ENCODE peak calls at places on chromosome 7, in nine cellular contexts. M is heart right ventricle, P is fibroblast of lung, K is HCT116, D is HepG2, I is astrocyte, X is GM23248, L is IMR-90, E is tibial artery. Q is an unnamed sample. For H3K4me1, the result is how much of the 10 kb centered on the place peaks cover.

GRCh38 chr7:4931932-4932331 is 27.1 kb downstream of the MMD2 start:
- DNase-seq in K (peak), L (no peak), M (no peak), I (no peak), E (no peak), P (no peak), D (peak), X (no peak), Q (no peak)

GRCh38 chr7:34153680-34154270 is 248.4 kb downstream of the BMPER start:
- DNase-seq in E (no peak), D (no peak), M (no peak), X (peak), L (peak), I (no peak), P (peak), K (no peak), Q (no peak)

GRCh38 chr7:593324-594115 is 73.9 kb upstream of the PDGFA start:
- DNase-seq in M (peak), X (no peak), E (no peak), K (no peak), D (no peak), L (no peak), P (no peak), I (no peak), Q (no peak)

GRCh38 chr7:20779041-20779440 is 7.6 kb downstream of the SP8 start:
- DNase-seq in E (no peak), D (no peak), P (no peak), I (no peak), M (no peak), K (no peak), X (no peak), L (no peak), Q (no peak)

GRCh38 chr7:29810297-29810696 is 4.0 kb downstream of the WIPF3 start:
- DNase-seq in M (no peak), K (no peak), E (no peak), P (no peak), L (no peak), I (no peak), X (no peak), D (no peak), Q (no peak)

GRCh38 chr7:136953386-136953785 is 84.9 kb downstream of the CHRM2 start:
- DNase-seq in K (no peak), M (no peak), I (peak), E (no peak), X (peak), L (peak), P (peak), D (no peak), Q (no peak)

GRCh38 chr7:92260248-92260781 is 14.5 kb downstream of the ANKIB1 start:
- DNase-seq in K (peak), X (peak), I (peak), E (no peak), D (no peak), P (peak), L (peak), M (no peak), Q (no peak)

GRCh38 chr7:95473276-95473985 is 12.3 kb upstream of the ASB4 start:
- DNase-seq in E (no peak), I (no peak), X (no peak), P (no peak), M (no peak), L (no peak), K (no peak), D (no peak), Q (no peak)

GRCh38 chr7:28407643-28408042 is 4.7 kb upstream of the CREB5 start:
- DNase-seq in X (peak), M (no peak), P (peak), K (no peak), L (peak), E (peak), I (peak), D (no peak), Q (no peak)

GRCh38 chr7:35985126-35985754 is 167.8 kb upstream of the EEPD1 start:
- DNase-seq in K (peak), P (peak), D (peak), E (peak), X (peak), I (peak), L (peak), M (peak), Q (peak)

GRCh38 chr7:38385682-38386081 is 112.2 kb upstream of the TARP start:
- DNase-seq in I (no peak), L (no peak), P (no peak), E (no peak), M (no peak), X (no peak), D (no peak), K (no peak), Q (no peak)

GRCh38 chr7:47300472-47301021 is 281.4 kb downstream of the TNS3 start:
- DNase-seq in E (no peak), K (no peak), L (no peak), D (no peak), X (no peak), P (no peak), I (no peak), M (no peak), Q (no peak)

GRCh38 chr7:110766874-110767273 is 324.1 kb upstream of the LRRN3 start:
- DNase-seq in M (no peak), I (no peak), K (no peak), D (no peak), L (no peak), P (no peak), X (no peak), E (no peak), Q (no peak)

GRCh38 chr7:133688483-133689239 is 435.8 kb downstream of the EXOC4 start:
- DNase-seq in I (peak), L (peak), D (no peak), E (no peak), K (no peak), M (no peak), X (peak), P (no peak), Q (no peak)

GRCh38 chr7:140316165-140316661 is 82.1 kb downstream of the SLC37A3 start:
- DNase-seq in P (peak), I (peak), L (peak), X (peak), D (no peak), K (peak), E (peak), M (peak), Q (no peak)

DNA sequence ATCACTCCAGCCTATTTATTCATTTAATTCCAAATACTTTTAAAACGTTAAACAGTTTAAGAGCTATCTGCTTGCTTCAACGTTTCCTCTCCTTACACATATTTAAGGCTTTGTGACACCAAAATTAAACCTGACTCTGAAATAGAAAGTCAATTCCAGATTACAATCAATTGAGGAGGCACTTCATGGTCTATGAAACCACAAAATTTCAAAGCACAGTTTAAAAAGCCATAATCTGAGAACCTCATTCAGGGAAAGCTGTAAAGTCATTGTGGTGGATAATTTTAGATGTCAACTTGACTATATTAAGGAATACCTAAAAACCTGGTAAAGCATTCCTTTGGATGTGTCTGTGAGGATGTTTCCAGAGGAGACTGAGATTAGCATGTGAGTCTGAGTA is 6.2 kb downstream of the SNX13 start:
- DNase-seq in L (no peak), X (no peak), M (no peak), E (no peak), P (no peak), I (peak), D (no peak), K (no peak), Q (no peak)
- H3K4me3 ChIP-seq in L (no peak), X (no peak), M (no peak), E (no peak), P (no peak), I (no peak), D (no peak), K (no peak), Q (no peak)

GRCh38 chr7:10798044-10798443 is 175.6 kb upstream of the PHF14 start:
- DNase-seq in L (no peak), K (no peak), P (no peak), E (no peak), M (no peak), D (no peak), I (peak), X (no peak), Q (no peak)
- H3K27ac ChIP-seq in L (no peak), K (no peak), P (no peak), E (no peak), M (no peak), D (no peak), I (no peak), X (no peak), Q (no peak)

GRCh38 chr7:100390286-100391028 is 17.2 kb downstream of the PILRA start:
- DNase-seq in E (no peak), D (no peak), K (no peak), P (no peak), I (no peak), M (no peak), L (no peak), X (no peak), Q (no peak)
- H3K4me1 ChIP-seq in E (under half), D (under half), K (under half), P (under half), I (under half), M (under half), L (under half), X (under half), Q (under half)

GRCh38 chr7:155808551-155809331 is 3.5 kb downstream of the SHH start:
- DNase-seq in I (no peak), L (no peak), D (peak), X (no peak), E (no peak), M (no peak), P (no peak), K (no peak), Q (no peak)
- H3K4me3 ChIP-seq in I (no peak), L (no peak), D (peak), X (no peak), E (peak), M (peak), P (no peak), K (no peak), Q (no peak)

GRCh38 chr7:157309990-157310668 is 26.7 kb upstream of the DNAJB6 start:
- DNase-seq in X (peak), M (no peak), P (peak), D (peak), I (peak), K (peak), E (no peak), L (peak), Q (no peak)

GRCh38 chr7:157310676-157311185 is 26.1 kb upstream of the DNAJB6 start:
- DNase-seq in M (no peak), L (peak), K (no peak), E (no peak), P (no peak), X (no peak), I (no peak), D (no peak), Q (no peak)

GRCh38 chr7:157318015-157318706 is 18.6 kb upstream of the DNAJB6 start:
- DNase-seq in P (no peak), X (peak), E (peak), M (no peak), K (no peak), L (peak), I (peak), D (no peak), Q (no peak)

GRCh38 chr7:157312941-157313340 is 23.9 kb upstream of the DNAJB6 start:
- DNase-seq in D (no peak), I (no peak), K (no peak), X (no peak), M (no peak), L (no peak), E (no peak), P (no peak), Q (no peak)

GRCh38 chr7:157313645-157314044 is 23.2 kb upstream of the DNAJB6 start:
- DNase-seq in E (no peak), D (no peak), X (no peak), K (no peak), I (no peak), M (no peak), P (no peak), L (no peak), Q (no peak)
- H3K27ac ChIP-seq in E (no peak), D (no peak), X (no peak), K (no peak), I (no peak), M (no peak), P (no peak), L (no peak), Q (no peak)

DNA sequence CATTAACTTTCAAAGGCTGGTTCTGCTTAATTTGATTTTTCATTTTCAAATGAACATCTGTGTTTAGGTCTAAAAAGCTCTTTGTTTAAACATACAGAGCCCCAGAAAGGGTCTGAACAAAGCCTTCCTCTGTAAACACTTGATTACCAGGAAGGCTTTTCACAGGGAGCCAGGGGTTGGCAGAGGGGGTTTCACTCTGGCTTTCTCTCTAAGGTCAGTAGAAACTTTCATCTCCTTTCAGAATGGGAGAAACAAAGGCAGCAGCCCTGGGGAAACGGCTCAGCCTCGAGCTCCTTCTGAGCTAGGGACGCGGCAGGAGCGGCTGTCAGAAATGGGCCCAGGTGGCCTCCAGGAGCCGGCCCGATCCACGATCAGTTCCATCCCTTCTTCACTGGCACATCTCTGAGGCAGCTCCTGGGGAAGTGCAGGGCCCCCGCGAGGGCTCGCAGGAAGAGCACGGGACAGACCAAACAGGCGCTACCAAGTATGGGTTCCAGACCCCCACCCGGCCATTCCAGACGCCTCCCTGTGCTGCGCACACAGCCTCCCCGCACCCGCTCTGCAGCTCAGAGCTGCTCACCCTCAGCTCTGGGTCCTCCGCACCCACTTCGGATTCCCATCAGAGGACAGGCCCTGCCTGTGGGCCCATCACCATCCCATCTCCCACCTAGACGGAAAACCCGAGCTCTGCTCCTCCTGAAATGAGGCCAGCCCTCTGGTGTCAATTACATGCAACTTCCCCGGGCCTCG is 124.1 kb downstream of the MAD1L1 start:
- DNase-seq in M (no peak), K (no peak), I (no peak), E (no peak), X (no peak), P (no peak), D (no peak), L (peak), Q (no peak)
- H3K4me1 ChIP-seq in M (under half), K (under half), I (half or more), E (under half), X (under half), P (under half), D (half or more), L (under half), Q (under half)

GRCh38 chr7:50309736-50310135 is 5.2 kb downstream of the IKZF1 start:
- DNase-seq in M (no peak), E (no peak), X (no peak), I (no peak), P (no peak), K (no peak), D (no peak), L (no peak), Q (no peak)
- H3K4me3 ChIP-seq in M (no peak), E (no peak), X (no peak), I (no peak), P (no peak), K (no peak), D (no peak), L (no peak), Q (peak)

DNA sequence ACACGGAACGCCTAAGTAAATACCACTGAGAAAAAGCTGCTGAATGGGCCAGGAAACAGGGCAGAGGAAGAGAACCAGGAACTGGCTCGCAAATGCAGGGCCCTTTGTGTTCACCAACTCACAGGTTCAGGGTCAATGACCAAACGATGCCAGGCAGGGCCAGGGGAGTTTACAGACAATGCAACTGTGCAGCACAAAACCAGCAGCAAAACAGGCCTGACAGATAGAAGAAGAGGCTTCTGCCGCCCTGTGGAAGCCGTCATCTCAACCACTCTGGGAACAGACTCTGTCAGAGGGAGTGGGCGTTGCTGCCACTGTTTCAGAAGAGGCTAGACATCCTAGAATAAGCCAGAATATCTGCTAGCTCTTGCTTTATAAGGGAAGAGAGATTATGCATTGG is 117.9 kb downstream of the KMT2E start:
- DNase-seq in E (no peak), X (no peak), M (no peak), I (no peak), P (no peak), D (no peak), L (no peak), K (no peak), Q (no peak)
- H3K27ac ChIP-seq in E (no peak), X (no peak), M (no peak), I (no peak), P (no peak), D (no peak), L (no peak), K (no peak), Q (no peak)

GRCh38 chr7:151711435-151711872 is 165.5 kb downstream of the PRKAG2 start:
- DNase-seq in P (no peak), X (no peak), K (no peak), E (no peak), L (no peak), D (no peak), I (no peak), M (no peak), Q (no peak)

GRCh38 chr7:151715661-151716338 is 161.1 kb downstream of the PRKAG2 start:
- DNase-seq in E (no peak), I (no peak), P (no peak), M (no peak), D (no peak), X (no peak), L (no peak), K (no peak), Q (no peak)

GRCh38 chr7:151711906-151712771 is 164.8 kb downstream of the PRKAG2 start:
- DNase-seq in D (no peak), M (no peak), X (no peak), P (no peak), K (no peak), E (no peak), L (no peak), I (no peak), Q (no peak)

GRCh38 chr7:151716339-151716722 is 160.6 kb downstream of the PRKAG2 start:
- DNase-seq in E (no peak), M (no peak), X (no peak), K (no peak), D (no peak), I (no peak), P (no peak), L (no peak), Q (no peak)

DNA sequence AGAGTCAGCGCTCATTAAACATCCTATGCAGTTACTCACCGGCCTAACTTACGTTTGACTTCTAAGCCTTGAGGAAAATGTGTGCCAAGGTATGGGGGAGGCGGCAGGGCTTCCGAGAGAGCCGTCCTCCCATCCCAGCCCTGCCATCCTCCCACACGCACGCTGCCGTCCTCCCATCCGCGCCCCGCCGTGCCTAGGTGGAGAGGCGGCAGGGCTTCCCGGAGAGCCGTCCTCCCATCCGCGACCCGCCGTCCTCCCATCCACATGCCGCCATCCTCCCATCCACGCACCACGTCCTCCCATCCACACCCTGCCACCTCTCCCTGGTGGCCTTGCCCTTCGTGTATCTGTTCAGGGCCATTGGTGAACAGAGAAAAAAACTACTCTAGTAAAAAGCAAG is 162.7 kb downstream of the PRKAG2 start:
- DNase-seq in D (no peak), I (no peak), X (no peak), E (no peak), P (no peak), K (no peak), L (no peak), M (no peak), Q (no peak)
- H3K4me1 ChIP-seq in D (under half), I (under half), X (under half), E (under half), P (under half), K (under half), L (under half), M (half or more), Q (under half)

DNA sequence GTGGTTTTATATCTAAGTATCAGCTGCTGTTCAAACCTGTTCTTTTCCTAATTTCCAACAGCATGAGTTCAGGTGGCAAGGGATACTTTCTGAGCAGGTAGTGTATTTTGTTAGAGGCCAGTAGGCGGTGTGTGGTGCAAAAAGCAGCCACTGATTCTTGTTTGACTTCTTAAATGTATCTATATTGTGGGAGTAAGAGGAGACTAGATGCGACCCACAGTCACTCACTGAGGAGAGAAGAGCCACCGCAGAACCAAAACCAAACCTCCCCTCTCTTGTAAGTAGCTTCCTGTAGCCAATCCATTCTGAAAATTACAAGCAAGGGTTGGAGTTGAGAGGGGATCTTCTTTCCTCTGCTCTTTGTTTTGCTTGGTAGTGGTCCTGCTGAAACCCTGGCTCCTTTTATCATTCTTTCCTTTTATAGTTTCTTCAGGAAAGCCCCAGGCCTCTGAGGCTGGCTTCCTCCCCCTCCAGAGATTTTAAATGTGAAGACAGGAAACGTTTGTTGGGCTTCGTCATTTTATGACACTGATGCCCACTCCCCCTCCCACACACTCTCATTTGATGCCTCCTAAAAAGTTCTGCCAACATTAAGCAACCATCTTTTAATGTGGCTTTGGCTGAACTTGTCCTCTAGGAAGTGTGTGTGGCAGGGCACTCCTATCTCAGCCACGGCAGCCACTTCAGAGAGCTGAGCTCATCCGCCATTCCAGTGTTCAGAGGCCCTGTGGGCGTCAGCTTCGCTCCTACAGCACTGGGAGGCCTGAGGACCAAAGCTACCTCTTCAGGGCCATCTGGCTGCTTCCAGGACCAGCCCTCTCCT is 566.1 kb downstream of the SUGCT start:
- DNase-seq in E (no peak), M (no peak), X (peak), K (no peak), L (peak), P (no peak), D (no peak), I (peak), Q (peak)
- H3K4me3 ChIP-seq in E (no peak), M (no peak), X (no peak), K (no peak), L (no peak), P (no peak), D (no peak), I (no peak), Q (no peak)